ENCODE peak calls at places on chromosome 13, in four cellular contexts. K, J, M and Y are unnamed samples.

GRCh38 chr13:112067121-112067741 is at the start of gene SOX1:
- DNase-seq in K (no peak), J (no peak), M (no peak), Y (peak)

GRCh38 chr13:27942972-27943371 is 23.2 kb downstream of the PDX1 start:
- DNase-seq in K (no peak), J (no peak), M (no peak), Y (no peak)

GRCh38 chr13:114131581-114132418 is 623 bp downstream of the RASA3 start:
- DNase-seq in K (peak), J (peak), M (no peak), Y (no peak)

GRCh38 chr13:29605860-29606526 is 10.5 kb upstream of the SLC7A1 start:
- DNase-seq in K (no peak), J (no peak), M (no peak), Y (no peak)

GRCh38 chr13:63189712-63190111 is 1774.1 kb upstream of the PCDH20 start:
- DNase-seq in K (no peak), J (no peak), M (no peak), Y (no peak)

GRCh38 chr13:104949840-104950805 is 1585.3 kb downstream of the EFNB2 start:
- DNase-seq in K (no peak), J (no peak), M (no peak), Y (no peak)

GRCh38 chr13:105572401-105572800 is 963.1 kb downstream of the EFNB2 start:
- DNase-seq in K (no peak), J (no peak), M (no peak), Y (no peak)

GRCh38 chr13:23279321-23279720 is 98.5 kb downstream of the SGCG start:
- DNase-seq in K (no peak), J (no peak), M (no peak), Y (no peak)

GRCh38 chr13:112446867-112447266 is 70.7 kb downstream of the SPACA7 start:
- DNase-seq in K (no peak), J (no peak), M (no peak), Y (no peak)

GRCh38 chr13:106384516-106384915 is 150.9 kb downstream of the EFNB2 start:
- DNase-seq in K (no peak), J (no peak), M (no peak), Y (no peak)

GRCh38 chr13:42181381-42181953 is 90.5 kb upstream of the AKAP11 start:
- DNase-seq in K (no peak), J (no peak), M (no peak), Y (no peak)

GRCh38 chr13:70333752-70334151 is 225.5 kb upstream of the KLHL1 start:
- DNase-seq in K (no peak), J (no peak), M (no peak), Y (no peak)

GRCh38 chr13:70338608-70339007 is 230.4 kb upstream of the KLHL1 start:
- DNase-seq in K (no peak), J (no peak), M (no peak), Y (no peak)

DNA sequence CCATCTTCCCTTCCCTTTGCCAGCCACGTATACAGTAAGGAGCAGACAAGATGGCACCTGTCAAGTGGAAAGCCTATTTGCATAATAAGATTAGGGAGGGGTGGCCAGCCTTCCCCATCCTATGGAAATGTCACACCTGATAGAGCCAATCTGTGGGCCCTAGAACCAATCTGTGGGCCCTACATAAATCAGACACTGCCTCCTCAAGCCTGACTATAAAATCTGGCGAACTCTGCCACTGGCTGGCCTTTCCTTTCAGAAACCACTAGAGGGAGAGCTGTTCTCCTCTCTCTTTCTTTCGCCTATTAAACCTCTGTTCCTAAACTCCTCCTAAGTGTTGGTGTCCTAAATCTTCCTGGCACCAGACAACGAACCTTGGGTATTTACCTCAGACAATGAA is 231.5 kb upstream of the KLHL1 start:
- DNase-seq in K (peak), J (no peak), M (peak), Y (peak)
- TF ChIP-seq HMGXB4 in K (no peak), J (no peak), M (no peak), Y (no peak)

DNA sequence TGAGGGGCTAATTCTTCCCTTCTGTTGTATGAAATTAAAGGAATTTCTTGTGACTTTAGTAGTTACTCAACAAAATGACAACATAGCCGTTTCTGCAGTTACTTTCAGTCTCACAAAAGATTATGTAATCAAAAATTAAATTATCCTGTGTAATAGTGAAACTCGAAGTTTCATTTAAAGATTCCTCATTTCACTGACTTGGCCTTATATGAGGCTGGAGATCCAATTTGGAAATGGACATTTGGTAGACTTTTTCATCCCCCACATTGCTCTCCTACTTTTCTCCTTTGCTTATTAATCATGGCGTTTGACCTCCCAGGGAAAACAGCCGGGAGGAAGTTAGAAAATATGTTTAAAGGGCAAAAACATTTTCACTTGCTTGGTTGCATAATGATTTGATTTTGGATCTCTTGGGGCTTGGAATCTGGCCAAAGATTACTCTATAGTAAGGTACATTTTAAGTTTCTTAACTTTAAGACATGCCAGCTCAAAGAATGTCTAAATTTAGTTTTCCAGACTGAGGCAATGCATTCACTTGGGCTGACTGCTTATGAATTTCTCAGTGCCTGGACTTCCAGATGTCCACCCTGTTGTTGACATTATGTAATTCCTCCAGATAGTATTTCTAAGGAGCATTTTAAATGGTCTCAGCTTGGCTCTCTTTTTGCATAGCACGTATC is 1364.9 kb upstream of the MIR17HG start:
- DNase-seq in K (peak), J (no peak), M (no peak), Y (no peak)
- TF ChIP-seq HMGXB4 in K (no peak), J (no peak), M (no peak), Y (no peak)

DNA sequence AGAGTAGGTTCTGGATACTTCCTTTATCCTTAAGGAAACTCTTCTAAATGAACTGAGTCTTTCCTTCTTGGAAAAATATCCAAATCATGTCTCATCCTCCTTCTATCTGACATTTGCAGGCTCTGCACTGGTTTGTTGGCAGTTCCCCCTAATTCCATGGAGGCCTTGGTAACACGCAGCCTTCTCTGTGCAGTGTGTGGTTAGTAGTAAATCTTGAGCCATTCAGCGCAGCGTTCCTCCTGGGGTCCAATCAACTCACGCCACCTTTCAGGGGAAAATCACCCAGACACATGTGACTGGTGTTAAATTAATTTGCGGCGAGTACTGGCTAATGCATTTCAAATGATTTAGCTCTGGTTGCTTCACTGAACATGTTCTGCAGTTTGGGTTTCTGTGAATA is 21.0 kb upstream of the CBY2 start:
- DNase-seq in K (no peak), J (no peak), M (no peak), Y (no peak)
- TF ChIP-seq HMGXB4 in K (no peak), J (no peak), M (no peak), Y (no peak)

DNA sequence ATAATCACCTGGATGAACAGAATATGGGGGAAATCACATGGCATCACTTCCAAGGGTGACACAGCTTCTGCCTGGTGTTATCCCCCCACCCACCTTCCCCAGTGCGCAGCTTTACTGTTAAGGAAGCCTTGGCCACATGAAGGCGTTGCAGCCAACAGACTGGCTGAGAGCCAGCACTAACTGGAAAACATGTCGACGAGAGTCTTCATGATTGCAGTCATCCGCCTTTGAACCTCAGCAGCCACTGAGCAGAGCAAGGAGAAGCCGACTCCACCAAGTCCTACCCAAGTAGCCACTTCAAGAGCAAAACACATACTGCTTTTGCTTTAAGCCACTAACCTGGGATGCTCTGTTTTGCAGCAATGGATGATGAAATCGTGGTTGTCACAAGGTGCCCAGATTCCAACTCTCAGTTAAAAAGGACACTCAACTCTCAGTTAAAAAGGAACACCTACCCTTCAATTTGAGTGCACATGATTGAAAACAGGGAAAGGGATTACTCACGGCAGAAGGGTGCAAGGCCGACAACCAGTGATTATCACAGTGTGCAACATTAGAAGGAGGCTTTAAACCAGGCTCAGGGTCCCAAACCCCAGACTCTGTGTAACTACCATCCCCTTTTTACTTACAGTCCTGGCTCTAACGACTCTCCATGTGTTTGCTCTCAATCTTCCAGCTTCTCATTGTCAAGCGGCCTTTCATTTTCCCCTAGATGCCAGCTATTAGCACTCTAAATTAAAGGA is 149.1 kb downstream of the KLF12 start:
- DNase-seq in K (no peak), J (no peak), M (no peak), Y (no peak)
- TF ChIP-seq HMGXB4 in K (no peak), J (no peak), M (no peak), Y (no peak)

GRCh38 chr13:110816500-110816899 is 98.4 kb downstream of the ANKRD10 start:
- DNase-seq in K (no peak), J (no peak), M (no peak), Y (no peak)

GRCh38 chr13:110817143-110817542 is 97.7 kb downstream of the ANKRD10 start:
- DNase-seq in K (no peak), J (no peak), M (no peak), Y (no peak)

GRCh38 chr13:110813646-110814624 is 100.4 kb downstream of the ING1 start:
- DNase-seq in K (peak), J (peak), M (no peak), Y (no peak)

GRCh38 chr13:110812869-110813645 is 99.6 kb downstream of the ING1 start:
- DNase-seq in K (no peak), J (no peak), M (no peak), Y (no peak)

DNA sequence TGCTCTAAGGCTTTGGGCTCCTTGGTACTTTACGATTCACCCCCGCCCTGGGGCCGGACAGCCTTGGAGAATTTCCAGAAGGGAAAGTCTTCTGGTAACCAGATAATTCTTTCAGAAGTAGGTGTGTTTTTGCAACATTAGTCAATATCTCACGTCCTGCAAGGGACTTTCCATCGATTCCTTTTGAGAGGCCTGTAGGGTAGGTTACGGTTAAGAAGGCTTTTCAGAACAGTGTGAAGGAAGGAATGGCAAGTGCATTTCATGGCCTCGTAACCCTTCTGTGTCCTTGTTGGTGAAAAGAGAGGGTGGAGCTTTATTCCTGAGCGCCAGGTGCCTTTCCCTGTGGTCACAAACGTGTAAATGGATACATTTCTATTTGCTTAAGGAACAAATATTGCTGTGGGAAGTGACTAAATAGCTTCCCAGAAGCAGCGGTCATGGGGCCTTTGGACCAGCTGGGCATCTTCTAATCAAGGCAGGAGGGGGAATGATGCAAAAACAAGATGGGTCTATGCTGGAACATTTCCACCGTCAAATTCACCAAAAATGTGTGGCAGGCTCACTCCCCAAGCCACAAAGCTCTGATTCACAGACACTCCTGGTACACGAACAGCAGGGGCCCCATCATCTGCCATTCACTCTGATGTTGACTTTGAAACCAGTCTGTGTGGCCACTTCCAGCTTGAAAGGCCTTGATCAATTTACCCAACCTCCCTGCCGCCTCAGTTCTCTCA is 99.2 kb downstream of the ANKRD10 start:
- DNase-seq in K (no peak), J (no peak), M (no peak), Y (no peak)
- TF ChIP-seq HMGXB4 in K (no peak), J (no peak), M (no peak), Y (no peak)

GRCh38 chr13:96819375-96819774 is 174.9 kb downstream of the OXGR1 start:
- DNase-seq in K (no peak), J (no peak), M (no peak), Y (no peak)

GRCh38 chr13:96824110-96824509 is 170.2 kb downstream of the OXGR1 start:
- DNase-seq in K (no peak), J (no peak), M (no peak), Y (no peak)

GRCh38 chr13:96821381-96821780 is 172.9 kb downstream of the OXGR1 start:
- DNase-seq in K (no peak), J (no peak), M (no peak), Y (no peak)

GRCh38 chr13:96821971-96822370 is 172.3 kb downstream of the OXGR1 start:
- DNase-seq in K (no peak), J (no peak), M (no peak), Y (no peak)

GRCh38 chr13:96822900-96823299 is 171.4 kb downstream of the OXGR1 start:
- DNase-seq in K (peak), J (peak), M (peak), Y (peak)
- TF ChIP-seq HMGXB4 in K (no peak), J (no peak), M (no peak), Y (no peak)